ENCODE peak calls at places on chromosomes 6 and 20, in five cellular contexts. N is nephron progenitor cell; U is OCI-M1; V is natural killer cell treated with Interleukin-12 subunit alpha and Interleukin-12 subunit beta and Interleukin-15 and Interleukin-18, amount 100 ng/mL, for 72 hours; J is fibroblast of pulmonary artery. Q is an unnamed sample.

GRCh38 chr20:2279245-2279779 is 16.5 kb upstream of the TGM3 start:
- DNase-seq in N (no peak), U (no peak), V (no peak), J (no peak), Q (no peak)

GRCh38 chr6:85192186-85192585 is 257.7 kb upstream of the NT5E start:
- DNase-seq in N (no peak), U (no peak), V (no peak), J (peak; percentile 38), Q (no peak)

GRCh38 chr6:107179004-107179403 is 63.7 kb upstream of the BEND3 start:
- DNase-seq in N (no peak), U (peak; percentile 47), V (no peak), J (peak; percentile 43), Q (peak; percentile 11)

GRCh38 chr20:8322654-8323053 is 190.6 kb downstream of the PLCB1 start:
- DNase-seq in N (no peak), U (no peak), V (no peak), J (no peak), Q (no peak)

GRCh38 chr20:20036756-20037155 is 15.5 kb downstream of the CRNKL1 start:
- DNase-seq in N (no peak), U (no peak), V (no peak), J (no peak), Q (no peak)

GRCh38 chr6:79599725-79600259 is 31.3 kb upstream of the SH3BGRL2 start:
- DNase-seq in N (no peak), U (peak; percentile 66), V (no peak), J (no peak), Q (no peak)

GRCh38 chr6:160224599-160225237 is 33.9 kb downstream of the SLC22A2 start:
- DNase-seq in N (no peak), U (no peak), V (no peak), J (no peak), Q (no peak)

GRCh38 chr6:111832833-111833418 is 40.3 kb downstream of the FYN start:
- DNase-seq in N (no peak), U (peak; percentile 21), V (no peak), J (no peak), Q (no peak)

GRCh38 chr20:52926505-52926904 is 45.7 kb upstream of the TSHZ2 start:
- DNase-seq in N (no peak), U (no peak), V (no peak), J (no peak), Q (no peak)

GRCh38 chr6:119655124-119655523 is 305.6 kb upstream of the MAN1A1 start:
- DNase-seq in N (no peak), U (no peak), V (no peak), J (no peak), Q (no peak)

GRCh38 chr6:33729059-33729458 is 17.6 kb upstream of the UQCC2 start:
- DNase-seq in N (no peak), U (no peak), V (no peak), J (no peak), Q (no peak)

GRCh38 chr6:101070044-101070608 is 189.0 kb upstream of the ASCC3 start:
- DNase-seq in N (no peak), U (no peak), V (no peak), J (no peak), Q (no peak)

GRCh38 chr6:159996626-159997497 is 28.0 kb downstream of the IGF2R start:
- DNase-seq in N (no peak), U (no peak), V (no peak), J (no peak), Q (no peak)

GRCh38 chr6:63121166-63121565 is 90.1 kb upstream of the FKBP1C start:
- DNase-seq in N (no peak), U (no peak), V (no peak), J (no peak), Q (no peak)

GRCh38 chr20:48528346-48528745 is 299.5 kb downstream of the PREX1 start:
- DNase-seq in N (no peak), U (no peak), V (no peak), J (no peak), Q (no peak)

GRCh38 chr6:25709761-25710160 is 44.8 kb upstream of the SLC17A4 start:
- DNase-seq in N (no peak), U (no peak), V (no peak), J (no peak), Q (no peak)

GRCh38 chr6:44237813-44238433 is 9.0 kb upstream of the HSP90AB1 start:
- DNase-seq in N (peak; percentile 87), U (peak; percentile 86), V (peak; percentile 86), J (peak; percentile 60), Q (peak; percentile 75)

GRCh38 chr6:129546702-129547101 is 163.3 kb downstream of the ARHGAP18 start:
- DNase-seq in N (no peak), U (no peak), V (no peak), J (no peak), Q (no peak)

GRCh38 chr20:32823078-32823477 is 3.3 kb downstream of the MAPRE1 start:
- DNase-seq in N (no peak), U (peak; percentile 16), V (no peak), J (peak; percentile 78), Q (peak; percentile 15)